ENCODE peak calls at places on chromosome 2, in five cellular contexts. R is left ventricle myocardium superior, D is heart left ventricle, F is fibroblast of the aortic adventitia, M is A549. X is an unnamed sample.

GRCh38 chr2:12596771-12597170 is 120.0 kb upstream of the TRIB2 start:
- DNase-seq in D (no peak), F (no peak), R (no peak), M (no peak), X (no peak)

GRCh38 chr2:228777855-228778355 is 493.2 kb downstream of the PID1 start:
- DNase-seq in D (no peak), F (peak), R (no peak), M (no peak), X (no peak)

GRCh38 chr2:148737742-148738141 is 93.2 kb downstream of the EPC2 start:
- DNase-seq in F (no peak), D (no peak), M (no peak), R (no peak), X (no peak)

GRCh38 chr2:163701399-163702195 is 34.2 kb downstream of the FIGN start:
- DNase-seq in R (no peak), F (no peak), D (no peak), M (no peak), X (no peak)

GRCh38 chr2:83665894-83666293 is 793.2 kb downstream of the SUCLG1 start:
- DNase-seq in R (no peak), D (no peak), F (peak), M (peak), X (no peak)

GRCh38 chr2:241188386-241189092 is at the start of gene ANO7:
- DNase-seq in R (no peak), M (no peak), D (no peak), F (no peak), X (no peak)

GRCh38 chr2:13818002-13818401 is 814.5 kb upstream of the LRATD1 start:
- DNase-seq in R (no peak), M (no peak), F (no peak), D (no peak), X (no peak)

GRCh38 chr2:160054984-160055725 is 7.3 kb downstream of the PLA2R1 start:
- DNase-seq in F (peak), R (no peak), M (no peak), D (no peak), X (no peak)

GRCh38 chr2:59301466-59302402 is 1060.6 kb upstream of the FANCL start:
- DNase-seq in F (peak), R (no peak), D (peak), M (peak), X (peak)

GRCh38 chr2:23360571-23361125 is 24.3 kb upstream of the KLHL29 start:
- DNase-seq in M (no peak), D (no peak), R (no peak), F (no peak), X (peak)

GRCh38 chr2:219469186-219469724 is 29.4 kb upstream of the GMPPA start:
- DNase-seq in D (no peak), R (no peak), M (peak), F (peak), X (peak)

GRCh38 chr2:129193961-129194360 is 785.5 kb upstream of the RAB6C start:
- DNase-seq in M (no peak), F (no peak), R (no peak), D (no peak), X (no peak)

GRCh38 chr2:71074893-71075292 is 6.4 kb downstream of the NAGK start:
- DNase-seq in M (no peak), F (no peak), D (no peak), R (no peak), X (no peak)

GRCh38 chr2:59961733-59962132 is 591.7 kb downstream of the BCL11A start:
- DNase-seq in D (no peak), F (no peak), R (no peak), M (no peak), X (no peak)

GRCh38 chr2:134818321-134818720 is 20.1 kb upstream of the ACMSD start:
- DNase-seq in R (no peak), F (no peak), D (no peak), M (no peak), X (peak)

GRCh38 chr2:189848276-189848675 is 64.0 kb downstream of the PMS1 start:
- DNase-seq in M (no peak), F (peak), R (no peak), D (no peak), X (no peak)

GRCh38 chr2:136932700-136933099 is 167.4 kb downstream of the THSD7B start:
- DNase-seq in M (no peak), F (peak), D (no peak), R (no peak), X (no peak)

GRCh38 chr2:81266106-81266505 is 961.6 kb upstream of the LRRTM1 start:
- DNase-seq in M (no peak), R (no peak), F (no peak), D (no peak), X (no peak)

GRCh38 chr2:170771049-170771937 is 1.1 kb downstream of the ERICH2 start:
- DNase-seq in D (no peak), M (peak), R (no peak), F (peak), X (no peak)

GRCh38 chr2:22601007-22601406 is 784.0 kb upstream of the KLHL29 start:
- DNase-seq in D (no peak), R (no peak), M (no peak), F (no peak), X (no peak)

GRCh38 chr2:37625156-37625555 is 46.3 kb downstream of the CDC42EP3 start:
- DNase-seq in F (peak), D (no peak), R (no peak), M (no peak), X (peak)

GRCh38 chr2:227052879-227053278 is 111.1 kb downstream of the COL4A4 start:
- DNase-seq in M (no peak), F (no peak), R (no peak), D (no peak), X (no peak)

GRCh38 chr2:236731767-236732580 is 162.3 kb downstream of the ACKR3 start:
- DNase-seq in M (peak), R (peak), F (peak), D (peak), X (peak)

GRCh38 chr2:15539999-15540398 is 21.1 kb downstream of the NBAS start:
- DNase-seq in D (no peak), F (no peak), R (no peak), M (no peak), X (no peak)